ENCODE peak calls at places on chromosome 2, in ten cellular contexts. N is effector memory CD4-positive, alpha-beta T cell; V is cardiac fibroblast; J is stimulated activated CD4-positive, alpha-beta T cell treated with anti-CD3 and anti-CD28 coated beads, Interleukin-2, amount 100 ng/mL, for 48 hours; G is A549; R is activated naive CD4-positive, alpha-beta T cell treated with anti-CD3 and anti-CD28 coated beads, Interleukin-2, amount 10 ng/mL, durations not matched to agents 7 days and 5 days; S is posterior cingulate gyrus; F is HTR-8/SVneo; Z is activated CD4-positive, alpha-beta T cell treated with anti-CD3 and anti-CD28 coated beads, Interleukin-2, amount 50 U/mL, for 24 hours; I is body of pancreas. Q is an unnamed sample.

GRCh38 chr2:134167015-134167414 is 86.9 kb upstream of the MGAT5 start:
- DNase-seq in N (no peak), V (no peak), J (no peak), G (no peak), R (no peak), S (no peak), F (no peak), Z (no peak), I (no peak), Q (no peak)

GRCh38 chr2:172106128-172106961 is 3.6 kb upstream of the DLX2 start:
- DNase-seq in N (no peak), V (peak; percentile 52), J (no peak), G (peak; percentile 71), R (peak; percentile 65), S (no peak), F (peak; percentile 67), Z (no peak), I (no peak), Q (no peak)

GRCh38 chr2:238847841-238848565 is at the start of gene TWIST2:
- DNase-seq in N (no peak), V (peak; percentile 95), J (no peak), G (peak; percentile 80), R (no peak), S (no peak), F (peak; percentile 89), Z (no peak), I (peak; percentile 40), Q (no peak)

GRCh38 chr2:122255924-122256323 is 500.5 kb downstream of the TSN start:
- DNase-seq in N (no peak), V (no peak), J (no peak), G (no peak), R (no peak), S (no peak), F (no peak), Z (no peak), I (no peak), Q (no peak)

GRCh38 chr2:44954902-44955592 is 13.5 kb downstream of the SIX3 start:
- DNase-seq in N (no peak), V (no peak), J (no peak), G (no peak), R (no peak), S (no peak), F (no peak), Z (no peak), I (no peak), Q (no peak)

GRCh38 chr2:18500333-18500732 is 60.1 kb downstream of the RDH14 start:
- DNase-seq in N (no peak), V (peak; percentile 90), J (no peak), G (no peak), R (no peak), S (no peak), F (no peak), Z (no peak), I (no peak), Q (no peak)

GRCh38 chr2:163592954-163593622 is 142.7 kb downstream of the FIGN start:
- DNase-seq in N (no peak), V (no peak), J (no peak), G (no peak), R (no peak), S (no peak), F (no peak), Z (no peak), I (no peak), Q (no peak)

GRCh38 chr2:143683977-143684376 is 554.8 kb downstream of the ARHGAP15 start:
- DNase-seq in N (no peak), V (no peak), J (no peak), G (no peak), R (no peak), S (no peak), F (no peak), Z (no peak), I (no peak), Q (no peak)

GRCh38 chr2:180790891-180791290 is 189.5 kb upstream of the UBE2E3 start:
- DNase-seq in N (no peak), V (peak; percentile 8), J (no peak), G (no peak), R (no peak), S (no peak), F (no peak), Z (no peak), I (no peak), Q (no peak)

GRCh38 chr2:239274391-239275001 is 126.3 kb downstream of the HDAC4 start:
- DNase-seq in N (no peak), V (peak; percentile 59), J (no peak), G (peak; percentile 86), R (peak; percentile 39), S (no peak), F (peak; percentile 48), Z (no peak), I (no peak), Q (peak; percentile 41)

GRCh38 chr2:97740590-97741182 is 27.3 kb downstream of the ZAP70 start:
- DNase-seq in N (no peak), V (peak; percentile 24), J (peak; percentile 50), G (peak; percentile 65), R (peak; percentile 46), S (no peak), F (peak; percentile 71), Z (no peak), I (peak; percentile 55), Q (no peak)

GRCh38 chr2:21395366-21395765 is 271.6 kb downstream of the TDRD15 start:
- DNase-seq in N (no peak), V (no peak), J (no peak), G (peak; percentile 36), R (no peak), S (peak; percentile 15), F (no peak), Z (no peak), I (no peak), Q (no peak)

GRCh38 chr2:169790581-169790980 is 8.1 kb upstream of the SSB start:
- DNase-seq in N (no peak), V (no peak), J (no peak), G (no peak), R (no peak), S (no peak), F (no peak), Z (no peak), I (no peak), Q (no peak)

GRCh38 chr2:177466337-177467195 is 74.0 kb downstream of the AGPS start:
- DNase-seq in N (no peak), V (no peak), J (no peak), G (no peak), R (no peak), S (no peak), F (peak; percentile 3), Z (no peak), I (no peak), Q (no peak)

GRCh38 chr2:75595541-75596395 is 35.0 kb upstream of the EVA1A start:
- DNase-seq in N (no peak), V (peak; percentile 31), J (no peak), G (peak; percentile 56), R (no peak), S (no peak), F (peak; percentile 48), Z (no peak), I (no peak), Q (no peak)

GRCh38 chr2:224347181-224348051 is 54.5 kb downstream of the FAM124B start:
- DNase-seq in N (no peak), V (no peak), J (no peak), G (no peak), R (no peak), S (no peak), F (peak; percentile 29), Z (no peak), I (no peak), Q (no peak)

GRCh38 chr2:102801098-102801718 is 39.4 kb downstream of the TMEM182 start:
- DNase-seq in N (no peak), V (peak; percentile 30), J (no peak), G (peak; percentile 82), R (no peak), S (no peak), F (no peak), Z (no peak), I (no peak), Q (peak; percentile 70)

GRCh38 chr2:172094319-172095145 is 8.2 kb downstream of the DLX2 start:
- DNase-seq in N (no peak), V (no peak), J (no peak), G (peak; percentile 45), R (no peak), S (no peak), F (peak; percentile 50), Z (no peak), I (no peak), Q (no peak)

GRCh38 chr2:31318360-31319336 is 84.7 kb downstream of the EHD3 start:
- DNase-seq in N (no peak), V (peak; percentile 44), J (peak; percentile 31), G (no peak), R (peak; percentile 54), S (no peak), F (no peak), Z (no peak), I (no peak), Q (no peak)

GRCh38 chr2:8304821-8305766 is 376.8 kb upstream of the ID2 start:
- DNase-seq in N (no peak), V (no peak), J (no peak), G (no peak), R (no peak), S (no peak), F (no peak), Z (no peak), I (no peak), Q (peak; percentile 87)

GRCh38 chr2:164134368-164134767 is 398.6 kb upstream of the FIGN start:
- DNase-seq in N (no peak), V (no peak), J (no peak), G (no peak), R (no peak), S (peak; percentile 8), F (no peak), Z (no peak), I (no peak), Q (no peak)

GRCh38 chr2:105502625-105503334 is 103.9 kb upstream of the FHL2 start:
- DNase-seq in N (no peak), V (no peak), J (no peak), G (no peak), R (no peak), S (no peak), F (no peak), Z (no peak), I (no peak), Q (no peak)

GRCh38 chr2:48316753-48317750 is 212.9 kb upstream of the STON1 start:
- DNase-seq in N (no peak), V (no peak), J (no peak), G (no peak), R (no peak), S (no peak), F (no peak), Z (no peak), I (no peak), Q (no peak)

GRCh38 chr2:173511942-173512341 is 157.3 kb downstream of the CDCA7 start:
- DNase-seq in N (no peak), V (no peak), J (no peak), G (no peak), R (no peak), S (no peak), F (no peak), Z (no peak), I (no peak), Q (no peak)

GRCh38 chr2:74560591-74560990 is 6.1 kb downstream of the DOK1 start:
- DNase-seq in N (no peak), V (no peak), J (no peak), G (no peak), R (no peak), S (no peak), F (no peak), Z (no peak), I (no peak), Q (no peak)

GRCh38 chr2:98775146-98775988 is 44.4 kb upstream of the MGAT4A start:
- DNase-seq in N (no peak), V (no peak), J (no peak), G (no peak), R (no peak), S (no peak), F (no peak), Z (no peak), I (peak; percentile 53), Q (no peak)

GRCh38 chr2:97751752-97752151 is 38.4 kb downstream of the ZAP70 start:
- DNase-seq in N (no peak), V (peak; percentile 35), J (no peak), G (no peak), R (no peak), S (no peak), F (no peak), Z (no peak), I (no peak), Q (no peak)

GRCh38 chr2:72920317-72921087 is 3.2 kb downstream of the EMX1 start:
- DNase-seq in N (no peak), V (peak; percentile 35), J (no peak), G (no peak), R (peak; percentile 34), S (no peak), F (no peak), Z (no peak), I (no peak), Q (no peak)